ENCODE peak calls at places on chromosomes 11 and 22, in seven cellular contexts. One of them, this sample, is unnamed.

GRCh38 chr11:76888989-76889388 is 28.3 kb downstream of the ACER3 start:
- DNase-seq in hepatocyte: peak
- DNase-seq in dorsolateral prefrontal cortex: no peak
- DNase-seq in fibroblast of the aortic adventitia: peak
- DNase-seq in upper lobe of left lung: no peak
- DNase-seq in fibroblast of lung: no peak
- DNase-seq in thoracic aorta: no peak
- DNase-seq in this sample: no peak

GRCh38 chr11:121425818-121426217 is 26.3 kb upstream of the SORL1 start:
- DNase-seq in hepatocyte: no peak
- DNase-seq in dorsolateral prefrontal cortex: no peak
- DNase-seq in fibroblast of the aortic adventitia: no peak
- DNase-seq in upper lobe of left lung: no peak
- DNase-seq in fibroblast of lung: no peak
- DNase-seq in thoracic aorta: no peak
- DNase-seq in this sample: no peak

GRCh38 chr11:57085604-57086003 is 96.1 kb upstream of the LRRC55 start:
- DNase-seq in hepatocyte: no peak
- DNase-seq in dorsolateral prefrontal cortex: no peak
- DNase-seq in fibroblast of the aortic adventitia: peak
- DNase-seq in upper lobe of left lung: no peak
- DNase-seq in fibroblast of lung: peak
- DNase-seq in thoracic aorta: no peak
- DNase-seq in this sample: no peak

GRCh38 chr11:76620471-76620870 is 50.1 kb downstream of the LRRC32 start:
- DNase-seq in hepatocyte: no peak
- DNase-seq in dorsolateral prefrontal cortex: no peak
- DNase-seq in fibroblast of the aortic adventitia: peak
- DNase-seq in upper lobe of left lung: no peak
- DNase-seq in fibroblast of lung: peak
- DNase-seq in thoracic aorta: no peak
- DNase-seq in this sample: no peak

GRCh38 chr11:110787680-110788079 is 75.4 kb upstream of the ARHGAP20 start:
- DNase-seq in hepatocyte: no peak
- DNase-seq in dorsolateral prefrontal cortex: no peak
- DNase-seq in fibroblast of the aortic adventitia: no peak
- DNase-seq in upper lobe of left lung: no peak
- DNase-seq in fibroblast of lung: no peak
- DNase-seq in thoracic aorta: no peak
- DNase-seq in this sample: no peak

GRCh38 chr11:27171391-27171790 is 130.8 kb downstream of the BBOX1 start:
- DNase-seq in hepatocyte: peak
- DNase-seq in dorsolateral prefrontal cortex: no peak
- DNase-seq in fibroblast of the aortic adventitia: peak
- DNase-seq in upper lobe of left lung: no peak
- DNase-seq in fibroblast of lung: no peak
- DNase-seq in thoracic aorta: no peak
- DNase-seq in this sample: no peak

GRCh38 chr11:58192229-58192628 is 3.4 kb downstream of the OR9Q2 start:
- DNase-seq in hepatocyte: peak
- DNase-seq in dorsolateral prefrontal cortex: no peak
- DNase-seq in fibroblast of the aortic adventitia: no peak
- DNase-seq in upper lobe of left lung: no peak
- DNase-seq in fibroblast of lung: no peak
- DNase-seq in thoracic aorta: no peak
- DNase-seq in this sample: no peak

GRCh38 chr11:27217948-27218410 is 145.0 kb downstream of the CCDC34 start:
- DNase-seq in hepatocyte: no peak
- DNase-seq in dorsolateral prefrontal cortex: no peak
- DNase-seq in fibroblast of the aortic adventitia: peak
- DNase-seq in upper lobe of left lung: no peak
- DNase-seq in fibroblast of lung: no peak
- DNase-seq in thoracic aorta: no peak
- DNase-seq in this sample: no peak

GRCh38 chr11:122923302-122923701 is 40.7 kb downstream of the JHY start:
- DNase-seq in hepatocyte: no peak
- DNase-seq in dorsolateral prefrontal cortex: no peak
- DNase-seq in fibroblast of the aortic adventitia: no peak
- DNase-seq in upper lobe of left lung: no peak
- DNase-seq in fibroblast of lung: no peak
- DNase-seq in thoracic aorta: no peak
- DNase-seq in this sample: no peak

GRCh38 chr11:68432874-68433273 is 27.7 kb upstream of the PPP6R3 start:
- DNase-seq in hepatocyte: no peak
- DNase-seq in dorsolateral prefrontal cortex: no peak
- DNase-seq in fibroblast of the aortic adventitia: no peak
- DNase-seq in upper lobe of left lung: no peak
- DNase-seq in fibroblast of lung: no peak
- DNase-seq in thoracic aorta: no peak
- DNase-seq in this sample: no peak

GRCh38 chr11:57432714-57433163 is 5.8 kb upstream of the SLC43A3 start:
- DNase-seq in hepatocyte: peak
- DNase-seq in dorsolateral prefrontal cortex: no peak
- DNase-seq in fibroblast of the aortic adventitia: peak
- DNase-seq in upper lobe of left lung: peak
- DNase-seq in fibroblast of lung: peak
- DNase-seq in thoracic aorta: no peak
- DNase-seq in this sample: no peak

GRCh38 chr22:40855960-40856512 is 403 bp downstream of the ST13 start:
- DNase-seq in hepatocyte: peak
- DNase-seq in dorsolateral prefrontal cortex: peak
- DNase-seq in fibroblast of the aortic adventitia: peak
- DNase-seq in upper lobe of left lung: peak
- DNase-seq in fibroblast of lung: peak
- DNase-seq in thoracic aorta: no peak
- DNase-seq in this sample: peak

GRCh38 chr11:18775492-18776292 is 15.9 kb downstream of the PTPN5 start:
- DNase-seq in hepatocyte: peak
- DNase-seq in dorsolateral prefrontal cortex: no peak
- DNase-seq in fibroblast of the aortic adventitia: peak
- DNase-seq in upper lobe of left lung: peak
- DNase-seq in fibroblast of lung: peak
- DNase-seq in thoracic aorta: no peak
- DNase-seq in this sample: peak

GRCh38 chr11:124108158-124108557 is 7.1 kb upstream of the VWA5A start:
- DNase-seq in hepatocyte: peak
- DNase-seq in dorsolateral prefrontal cortex: no peak
- DNase-seq in fibroblast of the aortic adventitia: peak
- DNase-seq in upper lobe of left lung: no peak
- DNase-seq in fibroblast of lung: peak
- DNase-seq in thoracic aorta: no peak
- DNase-seq in this sample: no peak

GRCh38 chr22:39528681-39529486 is 3.7 kb downstream of the RPS19BP1 start:
- DNase-seq in hepatocyte: peak
- DNase-seq in dorsolateral prefrontal cortex: peak
- DNase-seq in fibroblast of the aortic adventitia: peak
- DNase-seq in upper lobe of left lung: peak
- DNase-seq in fibroblast of lung: peak
- DNase-seq in thoracic aorta: peak
- DNase-seq in this sample: peak

GRCh38 chr22:47057916-47058585 is 295.6 kb downstream of the TBC1D22A start:
- DNase-seq in hepatocyte: no peak
- DNase-seq in dorsolateral prefrontal cortex: peak
- DNase-seq in fibroblast of the aortic adventitia: no peak
- DNase-seq in upper lobe of left lung: no peak
- DNase-seq in fibroblast of lung: no peak
- DNase-seq in thoracic aorta: no peak
- DNase-seq in this sample: no peak

GRCh38 chr22:45424241-45424731 is 10.8 kb downstream of the RIBC2 start:
- DNase-seq in hepatocyte: no peak
- DNase-seq in dorsolateral prefrontal cortex: no peak
- DNase-seq in fibroblast of the aortic adventitia: no peak
- DNase-seq in upper lobe of left lung: peak
- DNase-seq in fibroblast of lung: no peak
- DNase-seq in thoracic aorta: no peak
- DNase-seq in this sample: no peak

GRCh38 chr11:8294251-8294935 is 30.7 kb upstream of the LMO1 start:
- DNase-seq in hepatocyte: no peak
- DNase-seq in dorsolateral prefrontal cortex: no peak
- DNase-seq in fibroblast of the aortic adventitia: no peak
- DNase-seq in upper lobe of left lung: no peak
- DNase-seq in fibroblast of lung: no peak
- DNase-seq in thoracic aorta: no peak
- DNase-seq in this sample: peak

GRCh38 chr22:19932367-19933206 is 9.0 kb upstream of the COMT start:
- DNase-seq in hepatocyte: no peak
- DNase-seq in dorsolateral prefrontal cortex: no peak
- DNase-seq in fibroblast of the aortic adventitia: no peak
- DNase-seq in upper lobe of left lung: no peak
- DNase-seq in fibroblast of lung: no peak
- DNase-seq in thoracic aorta: no peak
- DNase-seq in this sample: no peak

GRCh38 chr11:7353100-7353499 is 101.4 kb downstream of the SYT9 start:
- DNase-seq in hepatocyte: peak
- DNase-seq in dorsolateral prefrontal cortex: no peak
- DNase-seq in fibroblast of the aortic adventitia: peak
- DNase-seq in upper lobe of left lung: no peak
- DNase-seq in fibroblast of lung: no peak
- DNase-seq in thoracic aorta: no peak
- DNase-seq in this sample: no peak

GRCh38 chr11:120566176-120566575 is 54.6 kb downstream of the GRIK4 start:
- DNase-seq in hepatocyte: no peak
- DNase-seq in dorsolateral prefrontal cortex: no peak
- DNase-seq in fibroblast of the aortic adventitia: no peak
- DNase-seq in upper lobe of left lung: no peak
- DNase-seq in fibroblast of lung: no peak
- DNase-seq in thoracic aorta: no peak
- DNase-seq in this sample: no peak

GRCh38 chr11:7485136-7485853 is at the start of gene OLFML1:
- DNase-seq in hepatocyte: peak
- DNase-seq in dorsolateral prefrontal cortex: no peak
- DNase-seq in fibroblast of the aortic adventitia: peak
- DNase-seq in upper lobe of left lung: no peak
- DNase-seq in fibroblast of lung: peak
- DNase-seq in thoracic aorta: no peak
- DNase-seq in this sample: no peak

GRCh38 chr11:118924591-118925585 is 838 bp downstream of the BCL9L start:
- DNase-seq in hepatocyte: peak
- DNase-seq in dorsolateral prefrontal cortex: no peak
- DNase-seq in fibroblast of the aortic adventitia: peak
- DNase-seq in upper lobe of left lung: peak
- DNase-seq in fibroblast of lung: peak
- DNase-seq in thoracic aorta: no peak
- DNase-seq in this sample: peak
- TF ChIP-seq CTCF in hepatocyte: no peak
- TF ChIP-seq CTCF in dorsolateral prefrontal cortex: no peak
- TF ChIP-seq CTCF in fibroblast of the aortic adventitia: no peak
- TF ChIP-seq CTCF in upper lobe of left lung: no peak
- TF ChIP-seq CTCF in fibroblast of lung: no peak
- TF ChIP-seq CTCF in thoracic aorta: no peak
- TF ChIP-seq CTCF in this sample: no peak

DNA sequence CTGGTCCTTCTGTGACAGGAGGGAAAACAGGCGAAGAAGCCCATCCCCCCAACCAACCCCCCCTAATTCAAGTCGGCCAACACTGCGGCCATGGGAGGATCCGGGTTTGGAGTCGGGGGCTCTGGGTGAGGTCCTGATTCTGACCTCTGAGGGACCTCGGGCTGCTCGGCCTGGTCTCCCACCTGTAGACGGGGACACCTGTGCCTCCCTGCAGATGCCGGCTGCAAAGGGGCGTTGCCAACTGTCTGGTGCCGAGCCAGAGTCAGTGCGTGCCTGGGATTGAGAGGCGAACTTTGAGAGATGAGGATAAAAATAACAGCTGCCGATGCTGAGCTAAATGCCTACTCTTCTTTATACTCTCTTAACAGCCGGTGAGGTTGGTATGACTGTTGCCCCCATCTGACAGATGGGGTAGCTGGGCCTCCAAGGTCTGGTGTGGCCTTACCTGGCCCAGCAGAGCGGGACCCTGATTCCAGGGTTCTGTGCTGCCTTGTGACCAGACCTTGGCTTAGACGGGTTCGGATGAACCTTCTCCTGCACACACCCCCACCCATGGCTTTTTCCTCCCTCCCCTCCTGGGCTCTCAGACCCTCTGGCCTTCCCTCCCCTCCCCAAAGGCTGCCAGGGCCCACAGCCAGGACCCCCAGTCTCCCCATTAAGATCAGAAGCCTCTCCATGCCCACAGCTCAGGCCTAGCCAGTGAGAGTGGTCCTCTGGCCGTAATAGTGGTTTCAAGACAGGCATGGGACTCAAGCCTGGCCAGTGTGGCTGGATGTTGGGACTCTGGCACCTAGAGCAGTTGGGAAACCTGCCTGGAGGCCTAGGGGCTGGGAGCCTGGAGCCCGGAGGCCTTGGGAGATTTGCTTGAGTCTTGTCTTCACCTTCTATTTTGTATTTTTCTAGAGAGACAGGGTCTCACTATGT is 41.7 kb downstream of the KCNJ4 start:
- DNase-seq in hepatocyte: peak
- DNase-seq in dorsolateral prefrontal cortex: peak
- DNase-seq in fibroblast of the aortic adventitia: no peak
- DNase-seq in upper lobe of left lung: peak
- DNase-seq in fibroblast of lung: no peak
- DNase-seq in thoracic aorta: no peak
- DNase-seq in this sample: no peak
- TF ChIP-seq CTCF in hepatocyte: no peak
- TF ChIP-seq CTCF in dorsolateral prefrontal cortex: peak
- TF ChIP-seq CTCF in fibroblast of the aortic adventitia: no peak
- TF ChIP-seq CTCF in upper lobe of left lung: no peak
- TF ChIP-seq CTCF in fibroblast of lung: no peak
- TF ChIP-seq CTCF in thoracic aorta: no peak
- TF ChIP-seq CTCF in this sample: no peak

DNA sequence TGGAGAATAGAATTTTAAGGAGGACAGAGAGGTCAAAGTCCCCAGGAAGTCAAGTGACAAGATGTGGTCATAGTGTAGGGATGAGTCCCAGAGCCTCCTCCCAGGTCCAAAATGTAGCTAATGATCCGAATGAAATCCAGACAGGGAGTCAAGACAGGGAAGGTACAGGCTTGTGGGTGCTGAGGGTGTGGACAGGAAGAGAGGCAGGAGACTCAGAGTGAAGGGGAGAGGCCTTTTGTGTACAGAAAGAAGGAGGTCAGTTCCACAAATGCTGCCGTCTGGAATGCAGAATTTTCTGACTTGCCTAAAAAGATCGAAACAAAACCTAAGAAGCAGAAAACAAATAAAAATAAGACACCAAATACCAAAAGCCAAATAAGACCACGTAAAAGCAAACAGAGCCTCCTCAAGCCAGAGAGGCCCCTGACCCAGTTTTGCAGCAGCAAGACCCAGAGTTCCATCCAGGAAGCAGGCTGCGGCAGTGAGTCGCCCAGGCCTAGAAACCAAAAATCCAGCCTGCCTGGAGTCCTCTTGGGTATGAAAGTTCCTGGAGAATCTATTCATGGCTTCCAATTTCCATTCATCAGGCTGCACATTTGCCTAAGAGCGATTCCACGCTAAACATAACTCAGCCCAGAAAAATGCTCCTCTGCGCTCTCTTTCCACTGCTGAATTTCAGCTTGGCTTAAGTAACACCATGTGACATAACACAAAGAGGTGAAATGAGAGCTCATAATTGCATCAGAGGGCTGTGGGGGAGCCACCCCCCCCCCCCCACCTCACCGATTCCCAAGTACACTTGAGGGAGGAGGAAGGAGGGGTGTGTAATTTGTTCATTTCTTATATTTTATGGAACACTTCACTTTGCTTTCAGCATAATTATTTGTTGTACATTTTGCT is 71.1 kb downstream of the KIRREL3 start:
- DNase-seq in hepatocyte: no peak
- DNase-seq in dorsolateral prefrontal cortex: no peak
- DNase-seq in fibroblast of the aortic adventitia: peak
- DNase-seq in upper lobe of left lung: peak
- DNase-seq in fibroblast of lung: peak
- DNase-seq in thoracic aorta: no peak
- DNase-seq in this sample: no peak
- TF ChIP-seq CTCF in hepatocyte: no peak
- TF ChIP-seq CTCF in dorsolateral prefrontal cortex: no peak
- TF ChIP-seq CTCF in fibroblast of the aortic adventitia: no peak
- TF ChIP-seq CTCF in upper lobe of left lung: no peak
- TF ChIP-seq CTCF in fibroblast of lung: no peak
- TF ChIP-seq CTCF in thoracic aorta: no peak
- TF ChIP-seq CTCF in this sample: no peak

GRCh38 chr11:127074151-127074761 is 73.7 kb upstream of the KIRREL3 start:
- DNase-seq in hepatocyte: peak
- DNase-seq in dorsolateral prefrontal cortex: peak
- DNase-seq in fibroblast of the aortic adventitia: peak
- DNase-seq in upper lobe of left lung: no peak
- DNase-seq in fibroblast of lung: peak
- DNase-seq in thoracic aorta: no peak
- DNase-seq in this sample: no peak
- TF ChIP-seq CTCF in hepatocyte: peak
- TF ChIP-seq CTCF in dorsolateral prefrontal cortex: peak
- TF ChIP-seq CTCF in fibroblast of the aortic adventitia: no peak
- TF ChIP-seq CTCF in upper lobe of left lung: no peak
- TF ChIP-seq CTCF in fibroblast of lung: no peak
- TF ChIP-seq CTCF in thoracic aorta: no peak
- TF ChIP-seq CTCF in this sample: no peak